ENCODE peak calls at places on chromosomes 6 and 20, in six cellular contexts. One of them, this sample, is unnamed.

GRCh38 chr6:151440930-151441329 is 11.0 kb downstream of the RMND1 start:
- DNase-seq in fibroblast of pulmonary artery: peak
- DNase-seq in fibroblast of lung: peak
- DNase-seq in thoracic aorta: no peak
- DNase-seq in coronary artery: no peak
- DNase-seq in brain microvascular endothelial cell: no peak
- DNase-seq in this sample: no peak

GRCh38 chr20:7770046-7770445 is 170.2 kb downstream of the HAO1 start:
- DNase-seq in brain microvascular endothelial cell: no peak
- DNase-seq in thoracic aorta: no peak
- DNase-seq in coronary artery: no peak
- DNase-seq in fibroblast of pulmonary artery: no peak
- DNase-seq in fibroblast of lung: no peak
- DNase-seq in this sample: no peak

GRCh38 chr20:13717631-13718044 is 67.1 kb downstream of the ESF1 start:
- DNase-seq in coronary artery: no peak
- DNase-seq in thoracic aorta: no peak
- DNase-seq in fibroblast of pulmonary artery: no peak
- DNase-seq in fibroblast of lung: no peak
- DNase-seq in brain microvascular endothelial cell: no peak
- DNase-seq in this sample: no peak

GRCh38 chr6:138772596-138773176 is 883 bp upstream of the CCDC28A start:
- DNase-seq in coronary artery: no peak
- DNase-seq in thoracic aorta: no peak
- DNase-seq in fibroblast of lung: no peak
- DNase-seq in fibroblast of pulmonary artery: no peak
- DNase-seq in brain microvascular endothelial cell: no peak
- DNase-seq in this sample: no peak

GRCh38 chr6:131004387-131004755 is 58.7 kb downstream of the EPB41L2 start:
- DNase-seq in fibroblast of lung: no peak
- DNase-seq in coronary artery: no peak
- DNase-seq in brain microvascular endothelial cell: no peak
- DNase-seq in fibroblast of pulmonary artery: no peak
- DNase-seq in thoracic aorta: no peak
- DNase-seq in this sample: no peak

GRCh38 chr6:166005401-166005845 is 162.2 kb downstream of the TBXT start:
- DNase-seq in fibroblast of lung: peak
- DNase-seq in coronary artery: no peak
- DNase-seq in brain microvascular endothelial cell: no peak
- DNase-seq in fibroblast of pulmonary artery: peak
- DNase-seq in thoracic aorta: no peak
- DNase-seq in this sample: no peak

GRCh38 chr6:33116881-33117711 is 41.3 kb downstream of the HLA-DPB1 start:
- DNase-seq in thoracic aorta: no peak
- DNase-seq in fibroblast of pulmonary artery: no peak
- DNase-seq in fibroblast of lung: no peak
- DNase-seq in brain microvascular endothelial cell: no peak
- DNase-seq in coronary artery: no peak
- DNase-seq in this sample: no peak

GRCh38 chr6:33783781-33784520 is 5.0 kb downstream of the LEMD2 start:
- DNase-seq in coronary artery: no peak
- DNase-seq in brain microvascular endothelial cell: no peak
- DNase-seq in fibroblast of pulmonary artery: no peak
- DNase-seq in thoracic aorta: no peak
- DNase-seq in fibroblast of lung: no peak
- DNase-seq in this sample: no peak

GRCh38 chr6:113936093-113936934 is 34.6 kb downstream of the HDAC2 start:
- DNase-seq in thoracic aorta: no peak
- DNase-seq in fibroblast of lung: peak
- DNase-seq in fibroblast of pulmonary artery: peak
- DNase-seq in brain microvascular endothelial cell: peak
- DNase-seq in coronary artery: no peak
- DNase-seq in this sample: peak

GRCh38 chr6:69580696-69581095 is 216.1 kb downstream of the LMBRD1 start:
- DNase-seq in fibroblast of pulmonary artery: no peak
- DNase-seq in brain microvascular endothelial cell: no peak
- DNase-seq in thoracic aorta: no peak
- DNase-seq in fibroblast of lung: no peak
- DNase-seq in coronary artery: no peak
- DNase-seq in this sample: no peak

GRCh38 chr20:10474606-10475184 is 39.6 kb downstream of the SLX4IP start:
- DNase-seq in coronary artery: no peak
- DNase-seq in brain microvascular endothelial cell: no peak
- DNase-seq in thoracic aorta: no peak
- DNase-seq in fibroblast of pulmonary artery: no peak
- DNase-seq in fibroblast of lung: no peak
- DNase-seq in this sample: no peak

GRCh38 chr6:137342607-137343186 is 123.5 kb upstream of the IFNGR1 start:
- DNase-seq in fibroblast of pulmonary artery: no peak
- DNase-seq in fibroblast of lung: peak
- DNase-seq in brain microvascular endothelial cell: no peak
- DNase-seq in thoracic aorta: no peak
- DNase-seq in coronary artery: no peak
- DNase-seq in this sample: peak

GRCh38 chr20:535958-536357 is 7.6 kb downstream of the CSNK2A1 start:
- DNase-seq in fibroblast of lung: no peak
- DNase-seq in brain microvascular endothelial cell: no peak
- DNase-seq in fibroblast of pulmonary artery: peak
- DNase-seq in thoracic aorta: no peak
- DNase-seq in coronary artery: no peak
- DNase-seq in this sample: no peak

GRCh38 chr6:53103993-53104675 is 38.9 kb downstream of the FBXO9 start:
- DNase-seq in fibroblast of lung: peak
- DNase-seq in brain microvascular endothelial cell: no peak
- DNase-seq in fibroblast of pulmonary artery: peak
- DNase-seq in coronary artery: no peak
- DNase-seq in thoracic aorta: no peak
- DNase-seq in this sample: peak

GRCh38 chr20:47795214-47795667 is 10.0 kb upstream of the SULF2 start:
- DNase-seq in thoracic aorta: peak
- DNase-seq in brain microvascular endothelial cell: no peak
- DNase-seq in fibroblast of pulmonary artery: peak
- DNase-seq in fibroblast of lung: no peak
- DNase-seq in coronary artery: no peak
- DNase-seq in this sample: no peak

GRCh38 chr6:26358511-26358981 is 6.5 kb upstream of the BTN3A2 start:
- DNase-seq in fibroblast of lung: no peak
- DNase-seq in thoracic aorta: no peak
- DNase-seq in brain microvascular endothelial cell: no peak
- DNase-seq in fibroblast of pulmonary artery: no peak
- DNase-seq in coronary artery: no peak
- DNase-seq in this sample: no peak

GRCh38 chr20:38581013-38581412 is at the start of gene ADIG:
- DNase-seq in fibroblast of pulmonary artery: no peak
- DNase-seq in fibroblast of lung: no peak
- DNase-seq in coronary artery: no peak
- DNase-seq in thoracic aorta: no peak
- DNase-seq in brain microvascular endothelial cell: no peak
- DNase-seq in this sample: no peak

GRCh38 chr20:51960004-51960403 is 157.7 kb upstream of the SALL4 start:
- DNase-seq in brain microvascular endothelial cell: no peak
- DNase-seq in thoracic aorta: no peak
- DNase-seq in fibroblast of lung: no peak
- DNase-seq in coronary artery: no peak
- DNase-seq in fibroblast of pulmonary artery: no peak
- DNase-seq in this sample: no peak
- H3K4me3 ChIP-seq in brain microvascular endothelial cell: no peak
- H3K4me3 ChIP-seq in thoracic aorta: no peak
- H3K4me3 ChIP-seq in fibroblast of lung: no peak
- H3K4me3 ChIP-seq in coronary artery: no peak
- H3K4me3 ChIP-seq in fibroblast of pulmonary artery: no peak
- H3K4me3 ChIP-seq in this sample: no peak

GRCh38 chr20:2244993-2245392 is 50.8 kb upstream of the TGM3 start:
- DNase-seq in fibroblast of lung: no peak
- DNase-seq in coronary artery: no peak
- DNase-seq in fibroblast of pulmonary artery: no peak
- DNase-seq in brain microvascular endothelial cell: no peak
- DNase-seq in thoracic aorta: no peak
- DNase-seq in this sample: no peak
- TF ChIP-seq CTCF in fibroblast of lung: no peak
- TF ChIP-seq CTCF in coronary artery: no peak
- TF ChIP-seq CTCF in fibroblast of pulmonary artery: no peak
- TF ChIP-seq CTCF in brain microvascular endothelial cell: no peak
- TF ChIP-seq CTCF in thoracic aorta: no peak
- TF ChIP-seq CTCF in this sample: no peak

GRCh38 chr6:71579902-71580301 is 291.3 kb downstream of the OGFRL1 start:
- DNase-seq in fibroblast of lung: no peak
- DNase-seq in coronary artery: no peak
- DNase-seq in brain microvascular endothelial cell: no peak
- DNase-seq in thoracic aorta: no peak
- DNase-seq in fibroblast of pulmonary artery: no peak
- DNase-seq in this sample: no peak

GRCh38 chr6:71582820-71583219 is 294.2 kb downstream of the OGFRL1 start:
- DNase-seq in brain microvascular endothelial cell: no peak
- DNase-seq in thoracic aorta: no peak
- DNase-seq in fibroblast of pulmonary artery: no peak
- DNase-seq in fibroblast of lung: no peak
- DNase-seq in coronary artery: no peak
- DNase-seq in this sample: no peak

DNA sequence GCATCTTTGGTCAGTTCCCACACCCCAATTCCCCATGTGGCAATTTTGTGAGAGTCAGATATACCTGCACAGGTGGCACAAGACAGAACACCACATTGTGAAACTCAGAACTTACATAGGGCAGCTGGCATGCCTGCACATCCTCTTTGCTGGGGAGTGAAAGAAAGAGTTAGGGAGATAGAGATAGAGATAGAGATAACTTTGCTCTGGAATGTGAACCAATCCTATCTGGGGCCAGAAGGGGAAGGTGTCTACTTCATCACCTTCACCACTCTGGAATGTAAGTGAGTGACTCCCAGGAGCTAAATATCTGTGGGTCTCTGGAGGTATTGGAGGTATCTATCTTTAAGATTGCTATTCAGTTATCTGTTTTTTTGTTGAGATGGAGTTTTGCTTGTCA is 289.2 kb downstream of the OGFRL1 start:
- DNase-seq in coronary artery: no peak
- DNase-seq in fibroblast of lung: no peak
- DNase-seq in thoracic aorta: no peak
- DNase-seq in fibroblast of pulmonary artery: no peak
- DNase-seq in brain microvascular endothelial cell: no peak
- DNase-seq in this sample: no peak
- H3K4me3 ChIP-seq in coronary artery: no peak
- H3K4me3 ChIP-seq in fibroblast of lung: no peak
- H3K4me3 ChIP-seq in thoracic aorta: no peak
- H3K4me3 ChIP-seq in fibroblast of pulmonary artery: no peak
- H3K4me3 ChIP-seq in brain microvascular endothelial cell: no peak
- H3K4me3 ChIP-seq in this sample: no peak

DNA sequence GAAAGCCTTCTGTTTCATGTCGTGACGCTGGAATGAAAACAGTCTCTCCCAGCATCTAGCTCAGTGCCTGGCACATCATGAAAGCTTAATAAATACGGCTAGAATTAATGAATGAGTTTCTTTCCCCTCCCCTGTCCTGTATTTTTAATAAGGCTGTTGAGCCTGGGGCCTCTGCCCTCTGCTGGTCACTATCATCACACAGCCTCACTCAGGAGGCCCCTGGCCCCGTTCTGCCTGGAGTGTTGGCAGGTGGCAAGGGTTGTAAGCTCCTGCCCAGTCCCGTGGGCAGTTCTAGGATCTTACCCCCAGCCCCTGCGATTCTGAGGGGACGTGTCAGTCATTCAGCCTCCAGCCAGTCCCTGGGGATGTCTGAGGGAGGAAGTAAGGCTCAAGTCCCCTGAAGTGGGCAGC is 41.4 kb downstream of the PHACTR3 start:
- DNase-seq in fibroblast of lung: no peak
- DNase-seq in thoracic aorta: no peak
- DNase-seq in brain microvascular endothelial cell: no peak
- DNase-seq in fibroblast of pulmonary artery: no peak
- DNase-seq in coronary artery: peak
- DNase-seq in this sample: no peak
- TF ChIP-seq CTCF in fibroblast of lung: no peak
- TF ChIP-seq CTCF in thoracic aorta: no peak
- TF ChIP-seq CTCF in brain microvascular endothelial cell: no peak
- TF ChIP-seq CTCF in fibroblast of pulmonary artery: no peak
- TF ChIP-seq CTCF in coronary artery: no peak
- TF ChIP-seq CTCF in this sample: peak

This sample was measured in foreskin fibroblast.